ENCODE peak calls at places on chromosomes 4 and X, in six cellular contexts. A, W, S, N, B and J are unnamed samples.

GRCh38 chrX:1167466-1167865 is 45.0 kb downstream of the CRLF2 start:
- DNase-seq in A (no peak), B (no peak), N (no peak), W (no peak), S (peak), J (peak)

GRCh38 chr4:184826315-184827266 is 823 bp upstream of the ACSL1 start:
- DNase-seq in A (peak), N (no peak), W (peak), S (no peak), B (peak), J (peak)

GRCh38 chr4:82998898-82999297 is 11.7 kb downstream of the LIN54 start:
- DNase-seq in W (no peak), B (no peak), N (no peak), A (no peak), S (no peak), J (no peak)

GRCh38 chr4:119785963-119786362 is 157.4 kb upstream of the PDE5A start:
- DNase-seq in W (peak), S (no peak), B (peak), A (no peak), N (peak), J (no peak)

GRCh38 chr4:39025552-39026085 is 6.6 kb downstream of the TMEM156 start:
- DNase-seq in S (no peak), A (peak), N (peak), B (no peak), W (no peak), J (no peak)

GRCh38 chr4:8682296-8682695 is 89.7 kb downstream of the CPZ start:
- DNase-seq in N (no peak), A (no peak), B (no peak), S (no peak), W (no peak), J (no peak)

GRCh38 chrX:152072236-152072635 is 66.1 kb downstream of the MAGEA10 start:
- DNase-seq in A (no peak), W (peak), N (peak), B (peak), S (no peak), J (no peak)

GRCh38 chrX:153598541-153599191 is at the start of gene CCNQ:
- DNase-seq in N (peak), A (peak), S (no peak), W (peak), B (peak), J (no peak)

GRCh38 chr4:109748114-109748513 is 18.2 kb upstream of the PLA2G12A start:
- DNase-seq in A (no peak), B (no peak), W (no peak), N (no peak), S (no peak), J (no peak)

GRCh38 chrX:11105080-11105479 is 6.1 kb upstream of the HCCS start:
- DNase-seq in A (no peak), B (peak), W (no peak), S (no peak), N (peak), J (no peak)

GRCh38 chr4:70225824-70226223 is at the start of gene FDCSP:
- DNase-seq in A (no peak), N (no peak), S (no peak), B (no peak), W (no peak), J (no peak)

GRCh38 chr4:142984871-142985585 is 138.9 kb upstream of the INPP4B start:
- DNase-seq in S (peak), B (peak), N (peak), A (peak), W (peak), J (no peak)

GRCh38 chr4:76966024-76966579 is 16.6 kb downstream of the SEPTIN11 start:
- DNase-seq in B (no peak), N (no peak), S (no peak), W (no peak), A (no peak), J (no peak)

GRCh38 chrX:65689377-65689776 is 21.9 kb downstream of the MSN start:
- DNase-seq in N (no peak), B (no peak), W (peak), S (no peak), A (no peak), J (no peak)

GRCh38 chr4:106707776-106708603 is 328.1 kb downstream of the DKK2 start:
- DNase-seq in N (no peak), W (no peak), B (no peak), S (no peak), A (no peak), J (no peak)

GRCh38 chrX:40087574-40088298 is 10.0 kb downstream of the BCOR start:
- DNase-seq in N (peak), B (no peak), S (no peak), A (no peak), W (no peak), J (no peak)

GRCh38 chr4:158572608-158573007 is 50.9 kb downstream of the RXFP1 start:
- DNase-seq in S (no peak), A (no peak), W (no peak), B (no peak), N (no peak), J (no peak)

GRCh38 chr4:137370206-137370633 is 162.1 kb downstream of the PCDH18 start:
- DNase-seq in W (no peak), B (no peak), A (no peak), N (peak), S (no peak), J (no peak)

GRCh38 chr4:116122131-116122530 is 963.2 kb downstream of the TRAM1L1 start:
- DNase-seq in W (no peak), A (no peak), B (peak), S (no peak), N (no peak), J (no peak)

GRCh38 chr4:153074501-153075255 is 129.6 kb upstream of the TRIM2 start:
- DNase-seq in W (no peak), B (no peak), S (no peak), N (no peak), A (no peak), J (no peak)

GRCh38 chr4:115484479-115484878 is 371.1 kb upstream of the NDST4 start:
- DNase-seq in B (no peak), A (no peak), W (no peak), S (no peak), N (no peak), J (no peak)

GRCh38 chr4:108149588-108150380 is 18.9 kb downstream of the LEF1 start:
- DNase-seq in A (no peak), W (no peak), N (no peak), B (no peak), S (no peak), J (no peak)

GRCh38 chrX:67207912-67208311 is 335.9 kb upstream of the AR start:
- DNase-seq in W (no peak), A (no peak), B (no peak), S (no peak), N (no peak), J (no peak)

GRCh38 chr4:88169298-88169697 is 10.9 kb upstream of the ABCG2 start:
- DNase-seq in S (no peak), A (no peak), N (no peak), W (no peak), B (no peak), J (no peak)